ENCODE peak calls at places on chromosomes 5 and 9, in four cellular contexts. S, I, J and Q are unnamed samples.

GRCh38 chr9:136455043-136456002 is 15.7 kb upstream of the INPP5E start:
- DNase-seq in S (no peak), I (no peak), J (no peak), Q (no peak)

GRCh38 chr5:78221964-78222451 is 72.5 kb downstream of the AP3B1 start:
- DNase-seq in S (peak), I (no peak), J (no peak), Q (no peak)

GRCh38 chr5:125125031-125125823 is 378.8 kb upstream of the ZNF608 start:
- DNase-seq in I (no peak), S (no peak), J (no peak), Q (no peak)

GRCh38 chr9:21789541-21790037 is 12.8 kb upstream of the MTAP start:
- DNase-seq in J (peak), S (peak), I (peak), Q (peak)

GRCh38 chr5:178350361-178351220 is 118.0 kb upstream of the PHYKPL start:
- DNase-seq in I (no peak), J (no peak), S (no peak), Q (no peak)

GRCh38 chr5:124343451-124343867 is 403.0 kb downstream of the ZNF608 start:
- DNase-seq in I (no peak), S (no peak), J (peak), Q (peak)

GRCh38 chr9:135341612-135342169 is 137.9 kb upstream of the PPP1R26 start:
- DNase-seq in I (no peak), J (no peak), S (no peak), Q (no peak)

GRCh38 chr5:155974369-155974768 is 352.6 kb upstream of the SGCD start:
- DNase-seq in J (no peak), I (no peak), S (no peak), Q (no peak)

GRCh38 chr5:19866088-19866446 is 121.9 kb downstream of the CDH18 start:
- DNase-seq in J (no peak), I (no peak), S (no peak), Q (no peak)

GRCh38 chr5:54873696-54874095 is 111.7 kb downstream of the ESM1 start:
- DNase-seq in S (no peak), I (no peak), J (no peak), Q (no peak)

GRCh38 chr5:51382759-51383493 is at the start of gene ISL1:
- DNase-seq in J (peak), S (peak), I (no peak), Q (peak)

GRCh38 chr5:126004636-126005035 is 418.6 kb upstream of the GRAMD2B start:
- DNase-seq in S (no peak), J (no peak), I (no peak), Q (no peak)

GRCh38 chr9:121434946-121435345 is 64.7 kb downstream of the GGTA1 start:
- DNase-seq in J (no peak), I (no peak), S (no peak), Q (peak)

GRCh38 chr9:36738318-36738975 is 165.8 kb downstream of the MELK start:
- DNase-seq in J (peak), S (peak), I (no peak), Q (no peak)

GRCh38 chr9:137044042-137044441 is 1.9 kb downstream of the NPDC1 start:
- DNase-seq in S (no peak), I (no peak), J (no peak), Q (no peak)

GRCh38 chr9:136010615-136011341 is 49.6 kb upstream of the UBAC1 start:
- DNase-seq in J (no peak), S (peak), I (no peak), Q (peak)

GRCh38 chr5:151125421-151125820 is 32.2 kb downstream of the ANXA6 start:
- DNase-seq in I (no peak), S (no peak), J (no peak), Q (no peak)

GRCh38 chr5:177357459-177358332 is at the start of gene RGS14:
- DNase-seq in S (no peak), J (no peak), I (peak), Q (no peak)

GRCh38 chr5:52989025-52989780 is at the start of gene ITGA2:
- DNase-seq in I (no peak), S (peak), J (peak), Q (peak)

GRCh38 chr9:133761641-133762248 is 23.6 kb upstream of the SARDH start:
- DNase-seq in S (peak), I (no peak), J (no peak), Q (no peak)

GRCh38 chr5:96716007-96716406 is 53.8 kb downstream of the CAST start:
- DNase-seq in I (peak), J (no peak), S (no peak), Q (no peak)

GRCh38 chr9:33752130-33752637 is 43.2 kb upstream of the PRSS3 start:
- DNase-seq in J (no peak), S (no peak), I (no peak), Q (no peak)

GRCh38 chr5:78779771-78780616 is 131.4 kb upstream of the LHFPL2 start:
- DNase-seq in S (no peak), I (no peak), J (no peak), Q (no peak)

GRCh38 chr5:130908186-130908585 is 256.9 kb downstream of the HINT1 start:
- DNase-seq in J (no peak), I (no peak), S (no peak), Q (no peak)

GRCh38 chr5:172504736-172505402 is 50.5 kb upstream of the SH3PXD2B start:
- DNase-seq in I (no peak), S (peak), J (no peak), Q (peak)

GRCh38 chr9:112239284-112239683 is 64.2 kb upstream of the SUSD1 start:
- DNase-seq in J (no peak), S (no peak), I (no peak), Q (no peak)

GRCh38 chr9:19199012-19199411 is 31.5 kb upstream of the DENND4C start:
- DNase-seq in S (no peak), J (no peak), I (no peak), Q (no peak)

GRCh38 chr9:104027295-104027694 is 66.8 kb upstream of the SMC2 start:
- DNase-seq in J (no peak), S (no peak), I (no peak), Q (no peak)

GRCh38 chr9:83141887-83142286 is 78.9 kb upstream of the RASEF start:
- DNase-seq in J (no peak), I (no peak), S (no peak), Q (no peak)

GRCh38 chr9:36993933-36994764 is 39.9 kb downstream of the PAX5 start:
- DNase-seq in J (no peak), S (no peak), I (no peak), Q (no peak)

GRCh38 chr5:142179776-142180387 is 71.3 kb downstream of the NDFIP1 start:
- DNase-seq in I (no peak), S (no peak), J (no peak), Q (no peak)

GRCh38 chr5:170263906-170264305 is 31.1 kb downstream of the C5orf58 start:
- DNase-seq in J (no peak), I (no peak), S (no peak), Q (no peak)

GRCh38 chr5:107948377-107948776 is 277.6 kb upstream of the EFNA5 start:
- DNase-seq in I (no peak), S (no peak), J (no peak), Q (no peak)